ENCODE peak calls at places on chromosomes 7 and 10, in four cellular contexts. H is psoas muscle; O is kidney glomerular epithelial cell; F is central memory CD4-positive, alpha-beta T cell. P is an unnamed sample.

GRCh38 chr10:1102392-1102791 is 46.2 kb downstream of the WDR37 start:
- DNase-seq in H (no peak), O (no peak), F (no peak), P (no peak)

GRCh38 chr7:143931739-143932138 is 3.3 kb upstream of the OR2F2 start:
- DNase-seq in H (no peak), O (no peak), F (no peak), P (no peak)

GRCh38 chr10:86668297-86669165 is at the start of gene LDB3:
- DNase-seq in H (peak; percentile 93), O (peak; percentile 21), F (no peak), P (no peak)

GRCh38 chr7:158957507-158957900 is 101.1 kb downstream of the DYNC2I1 start:
- DNase-seq in H (no peak), O (no peak), F (no peak), P (no peak)

GRCh38 chr7:32957326-32958045 is at the start of gene FKBP9:
- DNase-seq in H (peak; percentile 91), O (peak; percentile 52), F (no peak), P (peak; percentile 24)

GRCh38 chr7:19362099-19362498 is 216.9 kb upstream of the FERD3L start:
- DNase-seq in H (no peak), O (no peak), F (no peak), P (no peak)

GRCh38 chr7:116597384-116597783 is 72.5 kb downstream of the CAV1 start:
- DNase-seq in H (no peak), O (no peak), F (no peak), P (no peak)

GRCh38 chr10:86480571-86480970 is 41.0 kb downstream of the WAPL start:
- DNase-seq in H (no peak), O (peak; percentile 30), F (no peak), P (no peak)

GRCh38 chr10:75261813-75262725 is 26.3 kb upstream of the COMTD1 start:
- DNase-seq in H (no peak), O (no peak), F (no peak), P (no peak)

GRCh38 chr10:12507165-12507870 is 158.0 kb downstream of the CAMK1D start:
- DNase-seq in H (no peak), O (no peak), F (no peak), P (no peak)

GRCh38 chr10:34247560-34247959 is 567.5 kb downstream of the PARD3 start:
- DNase-seq in H (no peak), O (no peak), F (no peak), P (no peak)

GRCh38 chr7:100156331-100157068 is 2.0 kb downstream of the TRAPPC14 start:
- DNase-seq in H (no peak), O (no peak), F (peak; percentile 39), P (no peak)

GRCh38 chr7:84663224-84663623 is 468.6 kb upstream of the SEMA3A start:
- DNase-seq in H (no peak), O (no peak), F (no peak), P (no peak)

P was measured in CD4-positive, CD25-positive, alpha-beta regulatory T cell.